ENCODE peak calls at places on chromosomes 7 and 10, in five cellular contexts. P is GM12878, G is HepG2, K is SK-N-SH, O is K562. W is an unnamed sample.

GRCh38 chr7:22185559-22185958 is 171.4 kb downstream of the RAPGEF5 start:
- DNase-seq in P (no peak), G (no peak), K (no peak), O (no peak), W (no peak)

GRCh38 chr7:103573479-103574058 is 127.6 kb upstream of the SLC26A5 start:
- DNase-seq in P (no peak), G (peak; percentile 7), K (peak; percentile 27), O (peak; percentile 29), W (no peak)

GRCh38 chr7:29345590-29345989 is 151.0 kb downstream of the CHN2 start:
- DNase-seq in P (no peak), G (peak; percentile 38), K (peak; percentile 63), O (no peak), W (peak; percentile 22)

GRCh38 chr10:117686606-117687005 is 144.1 kb downstream of the EMX2 start:
- DNase-seq in P (no peak), G (no peak), K (no peak), O (peak; percentile 9), W (no peak)

GRCh38 chr7:24968165-24968564 is 11.8 kb downstream of the OSBPL3 start:
- DNase-seq in P (no peak), G (no peak), K (no peak), O (no peak), W (no peak)

GRCh38 chr7:155974186-155974897 is 162.1 kb upstream of the SHH start:
- DNase-seq in P (no peak), G (no peak), K (no peak), O (no peak), W (no peak)

GRCh38 chr7:95820778-95821177 is 48.4 kb downstream of the DYNC1I1 start:
- DNase-seq in P (no peak), G (no peak), K (no peak), O (no peak), W (no peak)

GRCh38 chr7:82284936-82285519 is 158.5 kb downstream of the CACNA2D1 start:
- DNase-seq in P (no peak), G (no peak), K (no peak), O (no peak), W (no peak)

GRCh38 chr7:69932034-69932628 is 333.9 kb downstream of the AUTS2 start:
- DNase-seq in P (no peak), G (no peak), K (peak; percentile 61), O (no peak), W (peak; percentile 7)

GRCh38 chr10:53441804-53442203 is 669.2 kb upstream of the MBL2 start:
- DNase-seq in P (no peak), G (no peak), K (no peak), O (no peak), W (no peak)

GRCh38 chr10:51007781-51008180 is 66.5 kb upstream of the PRKG1 start:
- DNase-seq in P (no peak), G (no peak), K (no peak), O (no peak), W (no peak)

GRCh38 chr10:76080406-76080805 is 649.0 kb downstream of the LRMDA start:
- DNase-seq in P (no peak), G (no peak), K (no peak), O (no peak), W (no peak)

GRCh38 chr10:47406870-47407648 is 23.0 kb upstream of the ZNF488 start:
- DNase-seq in P (no peak), G (peak; percentile 80), K (no peak), O (peak; percentile 82), W (no peak)

GRCh38 chr7:111711426-111712065 is 149.3 kb upstream of the IMMP2L start:
- DNase-seq in P (no peak), G (no peak), K (no peak), O (no peak), W (no peak)

GRCh38 chr7:133530682-133531081 is 277.8 kb downstream of the EXOC4 start:
- DNase-seq in P (no peak), G (no peak), K (no peak), O (no peak), W (no peak)

GRCh38 chr10:129758180-129758579 is 205.9 kb downstream of the EBF3 start:
- DNase-seq in P (no peak), G (no peak), K (no peak), O (no peak), W (no peak)

GRCh38 chr7:4682621-4683042 is 537 bp downstream of the FOXK1 start:
- DNase-seq in P (no peak), G (no peak), K (no peak), O (peak; percentile 44), W (peak; percentile 36)

GRCh38 chr10:91642831-91643692 is 10.2 kb upstream of the PPP1R3C start:
- DNase-seq in P (no peak), G (no peak), K (no peak), O (no peak), W (no peak)

GRCh38 chr10:75894761-75895160 is 463.3 kb downstream of the LRMDA start:
- DNase-seq in P (no peak), G (no peak), K (no peak), O (no peak), W (no peak)

GRCh38 chr10:47418966-47419365 is 34.9 kb upstream of the ZNF488 start:
- DNase-seq in P (no peak), G (no peak), K (no peak), O (no peak), W (no peak)

GRCh38 chr7:127713758-127714157 is 61.8 kb downstream of the SND1 start:
- DNase-seq in P (no peak), G (no peak), K (no peak), O (no peak), W (no peak)

GRCh38 chr7:7772385-7772784 is 54.0 kb upstream of the RPA3 start:
- DNase-seq in P (no peak), G (no peak), K (no peak), O (no peak), W (no peak)

DNA sequence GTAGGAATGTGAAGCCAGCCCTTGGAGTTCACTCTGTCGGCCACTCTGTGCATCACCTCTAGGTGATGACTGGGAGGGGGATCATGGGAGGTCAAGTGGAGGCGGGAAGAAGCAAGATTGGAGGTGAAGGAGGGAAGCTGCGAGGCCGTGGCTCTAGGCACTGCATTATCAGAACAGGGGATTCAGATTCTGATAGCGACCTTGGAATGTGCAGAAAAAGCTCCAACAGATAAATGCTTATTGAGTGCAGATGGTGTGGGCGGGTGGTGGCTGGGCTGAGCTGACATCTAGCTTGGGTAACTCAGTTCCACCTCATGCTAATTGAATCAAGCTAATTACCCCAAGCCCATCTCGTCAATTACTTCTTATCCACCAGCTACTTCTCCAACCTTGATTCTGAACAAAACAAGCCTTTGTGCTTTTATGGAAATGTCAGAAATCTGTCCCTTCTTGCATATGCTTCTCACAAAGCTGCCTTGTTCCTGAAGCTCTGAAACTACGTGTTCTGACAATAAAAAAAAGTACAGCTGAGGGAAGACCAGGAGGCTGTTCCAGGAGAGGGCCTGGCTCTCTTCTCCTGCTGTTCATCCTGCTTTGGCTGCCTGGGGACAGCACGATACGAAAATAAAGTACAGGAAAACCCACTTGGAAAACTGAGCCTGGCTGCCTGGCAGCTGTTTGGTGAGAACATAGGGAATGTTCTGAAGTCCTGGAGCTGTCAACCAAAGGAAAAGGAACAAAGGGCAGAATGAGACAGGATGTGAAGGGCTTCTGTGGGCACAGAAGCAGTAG is 27.5 kb downstream of the STRA8 start:
- DNase-seq in P (no peak), G (no peak), K (peak; percentile 57), O (no peak), W (no peak)
- TF ChIP-seq GABPA in P (no peak), G (no peak), K (no peak), O (no peak), W (no peak)

GRCh38 chr10:57094083-57094482 is 733.0 kb upstream of the ZWINT start:
- DNase-seq in P (no peak), G (no peak), K (no peak), O (no peak), W (no peak)
- TF ChIP-seq CTCF in P (no peak), G (no peak), K (no peak), O (no peak), W (no peak)

GRCh38 chr10:23412223-23412622 is 26.7 kb upstream of the OTUD1 start:
- DNase-seq in P (no peak), G (no peak), K (no peak), O (no peak), W (no peak)
- TF ChIP-seq REST in P (no peak), G (no peak), K (no peak), O (no peak), W (no peak)

GRCh38 chr7:75687246-75688088 is 51.3 kb downstream of the HIP1 start:
- DNase-seq in P (no peak), G (no peak), K (no peak), O (no peak), W (no peak)
- TF ChIP-seq GABPA in P (no peak), G (no peak), K (no peak), O (no peak), W (no peak)

DNA sequence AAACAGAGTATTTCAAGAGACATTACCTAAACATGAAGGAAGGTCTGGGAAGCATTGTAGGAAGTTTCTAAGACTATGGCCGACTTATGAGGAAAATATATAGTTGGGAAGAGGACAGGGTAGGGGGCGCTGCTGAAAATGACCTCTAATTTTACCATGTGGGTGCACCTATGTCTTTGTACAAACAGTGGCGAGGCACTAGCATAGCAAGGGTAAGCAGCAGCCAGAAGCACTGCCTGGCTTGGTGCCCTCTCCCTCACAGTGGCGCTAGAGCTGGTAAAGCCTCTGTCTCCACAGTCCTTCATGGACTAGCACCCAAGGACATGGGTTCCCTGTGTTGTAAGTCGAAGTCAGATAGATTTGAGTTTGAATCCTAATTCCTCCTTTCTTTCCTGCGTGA is 461.2 kb downstream of the INHBA start:
- DNase-seq in P (no peak), G (no peak), K (no peak), O (no peak), W (no peak)
- TF ChIP-seq CTCF in P (no peak), G (no peak), K (no peak), O (no peak), W (no peak)

GRCh38 chr7:116195451-116195850 is 14.9 kb upstream of the TES start:
- DNase-seq in P (no peak), G (no peak), K (no peak), O (no peak), W (no peak)

GRCh38 chr7:116194115-116194514 is 16.2 kb upstream of the TES start:
- DNase-seq in P (no peak), G (no peak), K (no peak), O (no peak), W (no peak)

GRCh38 chr7:116197355-116197754 is 13.0 kb upstream of the TES start:
- DNase-seq in P (no peak), G (no peak), K (no peak), O (no peak), W (no peak)

GRCh38 chr7:116196947-116197346 is 13.4 kb upstream of the TES start:
- DNase-seq in P (no peak), G (no peak), K (no peak), O (no peak), W (no peak)

DNA sequence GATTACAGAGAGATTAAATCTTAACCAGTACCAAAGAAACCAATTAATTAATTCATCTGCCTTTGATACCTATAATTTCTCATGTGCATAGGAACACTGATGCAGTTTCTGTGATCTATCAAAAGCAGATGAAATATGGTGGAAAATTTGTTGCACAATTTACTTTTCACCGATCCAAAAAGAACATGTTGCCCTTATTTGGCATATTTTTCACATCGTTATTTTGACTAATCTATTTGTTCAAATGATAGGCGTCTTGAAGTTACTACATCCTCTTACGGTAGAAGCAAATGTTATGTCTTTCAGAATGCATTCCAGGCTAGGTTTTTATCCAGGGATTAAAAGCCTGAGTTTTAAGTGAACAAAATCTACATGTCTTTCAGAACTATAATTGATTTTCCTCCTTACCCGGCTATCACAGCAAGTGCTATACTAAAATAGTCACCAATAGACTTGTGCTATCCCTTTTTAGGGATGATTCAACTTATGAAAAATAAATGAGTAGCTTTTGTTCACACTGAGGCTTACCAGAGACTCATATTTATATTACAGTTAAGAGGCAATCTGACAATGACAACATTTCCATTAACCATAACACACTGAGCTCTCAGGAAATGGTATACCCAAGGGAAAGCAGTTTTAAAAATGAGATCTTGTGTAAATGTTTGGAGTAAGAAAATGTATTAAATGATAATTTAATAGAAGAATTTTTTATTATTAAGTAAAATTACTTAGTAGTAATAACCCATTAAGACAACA is 16.8 kb upstream of the TES start:
- DNase-seq in P (no peak), G (no peak), K (no peak), O (no peak), W (no peak)
- TF ChIP-seq REST in P (no peak), G (no peak), K (no peak), O (no peak), W (no peak)

W was measured in HL-60.